ENCODE peak calls at places on chromosomes 1 and 21, in four cellular contexts. S, O, Z and K are unnamed samples.
A peak's percentile ranks its signal among the peaks of the same experiment; 100 is the strongest.

GRCh38 chr21:45135122-45135521 is 60.7 kb downstream of the ADARB1 start:
- DNase-seq in O (no peak), Z (no peak), S (no peak), K (no peak)

GRCh38 chr1:85502171-85502570 is 37.2 kb upstream of the DDAH1 start:
- DNase-seq in Z (no peak), S (no peak), O (no peak), K (no peak)

GRCh38 chr1:51088474-51088873 is 13.6 kb upstream of the C1orf185 start:
- DNase-seq in O (no peak), Z (no peak), S (peak; percentile 7), K (no peak)

GRCh38 chr1:17903386-17903785 is 148.3 kb downstream of the ACTL8 start:
- DNase-seq in O (no peak), S (no peak), Z (no peak), K (no peak)

GRCh38 chr1:50266509-50266908 is 156.7 kb downstream of the DMRTA2 start:
- DNase-seq in Z (no peak), O (no peak), S (no peak), K (no peak)

GRCh38 chr1:17717595-17717994 is 37.5 kb upstream of the ACTL8 start:
- DNase-seq in S (no peak), O (no peak), Z (no peak), K (no peak)

GRCh38 chr1:59747469-59748014 is 67.2 kb upstream of the HOOK1 start:
- DNase-seq in O (no peak), S (no peak), Z (no peak), K (no peak)

GRCh38 chr1:44808938-44809917 is 905 bp downstream of the BTBD19 start:
- DNase-seq in Z (peak; percentile 84), S (no peak), O (peak; percentile 40), K (peak; percentile 80)

GRCh38 chr1:32874860-32875793 is 4.4 kb upstream of the FNDC5 start:
- DNase-seq in Z (no peak), O (no peak), S (no peak), K (no peak)

GRCh38 chr1:183164350-183164749 is 21.7 kb upstream of the LAMC2 start:
- DNase-seq in O (no peak), S (peak; percentile 79), Z (no peak), K (no peak)

GRCh38 chr1:158506369-158506987 is 34.5 kb downstream of the OR10R2 start:
- DNase-seq in Z (no peak), O (no peak), S (no peak), K (peak; percentile 44)

GRCh38 chr1:184078564-184079107 is 27.1 kb downstream of the TSEN15 start:
- DNase-seq in Z (no peak), S (no peak), O (no peak), K (no peak)

GRCh38 chr1:88741413-88741812 is 57.3 kb downstream of the PKN2 start:
- DNase-seq in O (no peak), S (no peak), Z (no peak), K (no peak)

GRCh38 chr1:244063498-244063897 is 12.4 kb downstream of the ZBTB18 start:
- DNase-seq in S (no peak), Z (no peak), O (no peak), K (no peak)

GRCh38 chr1:244062136-244062535 is 11.1 kb downstream of the ZBTB18 start:
- DNase-seq in Z (no peak), O (no peak), S (no peak), K (no peak)

GRCh38 chr1:244065063-244065788 is 14.1 kb downstream of the ZBTB18 start:
- DNase-seq in Z (no peak), O (no peak), S (no peak), K (no peak)

GRCh38 chr1:244065960-244066388 is 14.9 kb downstream of the ZBTB18 start:
- DNase-seq in Z (no peak), O (no peak), S (no peak), K (no peak)

DNA sequence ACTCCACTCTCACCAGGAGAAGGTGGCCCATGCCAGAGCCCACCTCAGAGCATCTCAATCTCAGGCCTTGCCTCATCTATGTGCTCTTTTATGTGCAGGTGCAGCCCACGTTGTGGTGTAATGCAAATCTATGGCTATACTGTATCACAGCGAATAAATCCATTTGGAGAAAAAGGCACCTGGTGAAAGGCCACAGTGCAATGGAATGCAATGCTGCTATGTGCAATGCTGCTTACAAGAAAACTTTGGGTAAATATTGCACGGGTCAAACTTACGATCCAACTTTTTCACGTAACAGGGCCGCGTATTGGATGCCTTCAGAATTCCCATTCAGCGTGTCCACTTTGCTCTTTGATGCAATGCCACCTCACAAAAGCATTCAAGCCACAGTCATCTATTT is 13.5 kb downstream of the ZBTB18 start:
- DNase-seq in S (no peak), Z (no peak), O (no peak), K (no peak)
- H3K4me1 ChIP-seq in S (no peaks in the 10 kb centered on the region), Z (no peaks in the 10 kb centered on the region), O (peaks cover 27% of the 10 kb centered on the region), K (no peaks in the 10 kb centered on the region)

DNA sequence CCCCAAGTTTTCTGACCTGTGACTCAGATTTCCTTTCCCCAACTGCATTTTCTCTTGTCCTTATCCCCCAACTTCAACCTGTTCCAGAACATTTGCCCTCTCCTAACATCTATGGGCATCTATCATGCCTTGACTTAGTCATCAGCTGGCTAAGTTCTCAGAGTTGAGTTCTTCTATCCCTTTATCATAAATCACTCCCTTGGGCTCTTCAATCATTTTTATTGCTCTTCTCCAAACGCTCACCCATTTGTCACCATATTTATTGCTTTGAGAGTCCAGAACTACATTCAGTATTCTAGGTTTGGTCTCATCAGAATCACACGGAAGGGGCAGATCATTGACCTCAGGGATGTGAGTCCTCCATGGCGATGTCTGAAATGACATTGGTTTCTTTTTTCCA is 151.2 kb downstream of the ASTN1 start:
- DNase-seq in S (no peak), O (no peak), Z (no peak), K (no peak)
- H3K27ac ChIP-seq in S (no peak overlapping the region), O (no peak overlapping the region), Z (no peak overlapping the region), K (no peak overlapping the region)

GRCh38 chr1:110957798-110958197 is 5.9 kb downstream of the LRIF1 start:
- DNase-seq in O (no peak), Z (no peak), S (no peak), K (no peak)
- H3K9me3 ChIP-seq in O (no peaks in the 10 kb centered on the region), Z (no peaks in the 10 kb centered on the region), S (no peaks in the 10 kb centered on the region), K (peaks cover 12% of the 10 kb centered on the region)

GRCh38 chr1:200724064-200724463 is 14.6 kb upstream of the CAMSAP2 start:
- DNase-seq in Z (no peak), O (no peak), S (no peak), K (no peak)
- H3K4me1 ChIP-seq in Z (no peaks in the 10 kb centered on the region), O (no peaks in the 10 kb centered on the region), S (peaks cover 4% of the 10 kb centered on the region), K (no peaks in the 10 kb centered on the region)

GRCh38 chr21:29194847-29195246 is 64.4 kb downstream of the MAP3K7CL start:
- DNase-seq in Z (no peak), S (no peak), O (no peak), K (no peak)

GRCh38 chr21:29194342-29194741 is 63.9 kb downstream of the MAP3K7CL start:
- DNase-seq in S (no peak), Z (no peak), O (no peak), K (no peak)

GRCh38 chr21:29192999-29193563 is 62.6 kb downstream of the MAP3K7CL start:
- DNase-seq in Z (no peak), O (no peak), S (no peak), K (no peak)

GRCh38 chr21:29196021-29196663 is 65.7 kb downstream of the MAP3K7CL start:
- DNase-seq in O (no peak), Z (no peak), S (peak; percentile 77), K (peak; percentile 49)

DNA sequence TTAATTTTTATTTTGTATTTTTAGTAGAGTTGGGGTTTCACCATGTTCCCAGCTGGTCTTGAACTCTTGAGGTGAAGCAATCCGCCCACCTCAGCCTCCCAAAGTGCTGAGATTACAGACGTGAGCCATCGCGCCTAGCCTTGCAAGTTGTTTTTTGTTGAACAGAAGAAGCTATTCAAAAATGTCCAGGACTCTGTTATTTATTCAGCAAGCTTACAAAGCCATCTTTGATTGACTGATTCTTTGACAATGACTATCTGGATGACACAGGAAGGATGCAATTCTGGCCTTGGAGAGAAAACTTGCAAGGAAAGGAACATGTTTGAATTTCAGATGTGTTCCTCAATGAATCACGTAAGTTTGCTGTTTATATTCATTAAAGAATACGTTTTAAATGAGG is 63.5 kb downstream of the MAP3K7CL start:
- DNase-seq in O (no peak), S (no peak), Z (no peak), K (no peak)
- H3K27ac ChIP-seq in O (no peak overlapping the region), S (no peak overlapping the region), Z (peak overlapping the region; percentile 94), K (no peak overlapping the region)

GRCh38 chr1:5222626-5223025 is 568.2 kb downstream of the AJAP1 start:
- DNase-seq in Z (no peak), O (no peak), S (no peak), K (no peak)

GRCh38 chr1:5225687-5226389 is 571.4 kb downstream of the AJAP1 start:
- DNase-seq in S (no peak), O (no peak), Z (no peak), K (no peak)

GRCh38 chr1:5220421-5220820 is 566.0 kb downstream of the AJAP1 start:
- DNase-seq in Z (no peak), S (no peak), O (no peak), K (no peak)

GRCh38 chr1:5220881-5221280 is 566.5 kb downstream of the AJAP1 start:
- DNase-seq in S (no peak), O (no peak), Z (no peak), K (no peak)

GRCh38 chr1:5223266-5223665 is 568.9 kb downstream of the AJAP1 start:
- DNase-seq in S (no peak), O (no peak), Z (no peak), K (no peak)
- H3K9me3 ChIP-seq in S (no peaks in the 10 kb centered on the region), O (no peaks in the 10 kb centered on the region), Z (no peaks in the 10 kb centered on the region), K (no peaks in the 10 kb centered on the region)

DNA sequence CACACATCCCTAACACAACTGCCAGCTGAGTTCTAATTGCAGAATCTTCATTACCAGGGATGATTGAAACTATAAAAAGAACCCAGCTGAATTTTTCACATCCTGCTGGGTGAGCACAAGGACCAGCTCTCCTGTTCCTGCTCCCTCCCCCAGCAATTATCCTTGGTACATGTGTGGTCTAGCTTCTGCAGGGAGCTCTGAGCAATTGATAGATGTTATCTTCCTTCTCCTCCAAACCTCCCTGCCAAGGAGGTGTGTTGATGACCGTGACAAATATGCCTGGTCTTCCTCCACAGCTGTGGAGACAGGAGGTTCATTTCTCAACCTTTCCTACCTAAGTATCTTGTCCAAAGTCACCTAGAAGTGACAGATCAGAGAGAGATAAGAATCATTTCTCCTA is 65.3 kb upstream of the MAN1A2 start:
- DNase-seq in O (no peak), Z (no peak), S (no peak), K (no peak)
- H3K4me1 ChIP-seq in O (no peaks in the 10 kb centered on the region), Z (no peaks in the 10 kb centered on the region), S (no peaks in the 10 kb centered on the region), K (no peaks in the 10 kb centered on the region)

GRCh38 chr1:97114842-97115241 is 393.3 kb downstream of the PTBP2 start:
- DNase-seq in O (no peak), S (no peak), Z (no peak), K (no peak)
- H3K27ac ChIP-seq in O (no peak overlapping the region), S (no peak overlapping the region), Z (no peak overlapping the region), K (no peak overlapping the region)